ENCODE peak calls at places on chromosomes 12 and 14, in ten cellular contexts. G, D, I, J, Q, M, W, L, F and Y are unnamed samples.

GRCh38 chr12:92488735-92489134 is 214.1 kb upstream of the PLEKHG7 start:
- DNase-seq in L (no peak), W (no peak), I (no peak), Q (no peak), D (no peak), G (no peak), M (no peak), F (no peak), J (no peak), Y (no peak)

GRCh38 chr14:97634786-97635185 is 837.6 kb downstream of the VRK1 start:
- DNase-seq in I (peak), D (no peak), Q (no peak), L (no peak), M (no peak), W (no peak), F (no peak), J (no peak), G (no peak), Y (no peak)

GRCh38 chr12:15648564-15648963 is 140.6 kb downstream of the EPS8 start:
- DNase-seq in I (no peak), L (no peak), J (no peak), M (no peak), Q (no peak), G (peak), D (no peak), W (no peak), F (no peak), Y (no peak)

GRCh38 chr12:55188974-55189556 is 31.8 kb upstream of the OR10A7 start:
- DNase-seq in J (peak), D (peak), L (peak), W (peak), G (peak), M (no peak), F (peak), I (no peak), Q (no peak), Y (no peak)

GRCh38 chr12:48965447-48965846 is 6.1 kb downstream of the WNT10B start:
- DNase-seq in L (no peak), D (peak), W (no peak), Q (no peak), J (no peak), I (no peak), F (no peak), G (peak), M (no peak), Y (no peak)

GRCh38 chr12:82461851-82462250 is 103.5 kb downstream of the METTL25 start:
- DNase-seq in L (no peak), M (no peak), I (no peak), D (peak), Q (no peak), J (no peak), F (peak), G (no peak), W (no peak), Y (no peak)

GRCh38 chr12:85855305-85855704 is 18.8 kb upstream of the NTS start:
- DNase-seq in M (no peak), J (no peak), F (no peak), Q (no peak), D (no peak), L (no peak), W (no peak), G (no peak), I (no peak), Y (no peak)

GRCh38 chr12:124509300-124509675 is 58.1 kb downstream of the NCOR2 start:
- DNase-seq in W (no peak), M (no peak), L (no peak), Q (no peak), I (no peak), J (no peak), D (no peak), G (no peak), F (peak), Y (no peak)

GRCh38 chr12:53510181-53510812 is 3.0 kb upstream of the NPFF start:
- DNase-seq in L (no peak), M (no peak), I (no peak), F (no peak), W (no peak), Q (peak), D (no peak), J (no peak), G (no peak), Y (no peak)

GRCh38 chr12:9349888-9350885 is 142.0 kb upstream of the PZP start:
- DNase-seq in G (no peak), J (no peak), L (no peak), D (no peak), Q (no peak), M (no peak), F (no peak), W (no peak), I (no peak), Y (no peak)

GRCh38 chr12:130333341-130333740 is 4.3 kb upstream of the PIWIL1 start:
- DNase-seq in Q (no peak), F (no peak), I (no peak), J (no peak), W (no peak), G (no peak), M (no peak), D (no peak), L (no peak), Y (no peak)

GRCh38 chr12:46585854-46586621 is 213.5 kb upstream of the SLC38A2 start:
- DNase-seq in I (peak), Q (peak), G (peak), F (peak), W (peak), D (no peak), L (peak), J (no peak), M (no peak), Y (no peak)

GRCh38 chr12:31890295-31891285 is 68.6 kb upstream of the RESF1 start:
- DNase-seq in G (no peak), M (no peak), W (no peak), L (no peak), F (no peak), Q (no peak), J (no peak), I (no peak), D (no peak), Y (no peak)

GRCh38 chr12:32140867-32141266 is 34.2 kb downstream of the BICD1 start:
- DNase-seq in D (no peak), L (no peak), Q (no peak), G (no peak), J (no peak), I (no peak), W (no peak), M (no peak), F (no peak), Y (no peak)

GRCh38 chr12:21219206-21219605 is 88.2 kb downstream of the SLCO1B1 start:
- DNase-seq in I (no peak), J (no peak), M (no peak), F (no peak), D (no peak), G (no peak), Q (no peak), L (no peak), W (no peak), Y (no peak)

DNA sequence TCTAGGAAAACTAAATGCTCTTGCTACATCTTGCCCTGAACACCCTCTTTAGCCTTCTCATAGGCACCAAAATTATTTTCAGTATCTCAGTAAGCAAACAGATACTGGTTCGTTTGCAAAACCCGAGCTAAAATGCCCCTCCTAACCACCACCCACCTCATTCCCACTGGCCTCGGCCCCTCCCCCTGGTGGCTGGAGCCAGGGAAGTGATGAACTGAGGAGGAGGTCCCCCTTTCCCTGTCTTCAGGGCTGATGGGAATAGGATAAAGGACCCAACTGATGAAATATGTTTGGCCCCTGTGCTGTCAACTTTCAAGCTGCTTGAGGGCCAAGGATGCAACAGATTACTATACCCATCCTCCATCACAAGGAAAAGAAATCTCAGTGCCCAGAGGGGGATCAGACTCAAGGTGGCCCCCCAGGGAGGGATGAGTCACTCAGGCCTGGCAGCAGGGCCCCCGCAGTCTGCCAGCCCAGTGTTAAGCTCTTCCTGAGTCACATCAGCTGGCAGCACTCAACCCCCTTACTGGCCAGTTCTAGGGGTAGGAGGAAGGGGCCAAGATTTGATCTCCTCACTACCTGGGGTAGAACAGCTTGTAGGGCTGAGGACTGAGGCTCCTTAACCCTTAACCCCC is 1.7 kb downstream of the ANKRD52 start:
- DNase-seq in J (no peak), W (no peak), I (no peak), F (peak), L (no peak), M (no peak), D (no peak), G (peak), Q (no peak), Y (no peak)
- TF ChIP-seq CTCF in J (peak), W (no peak), I (no peak), F (no peak), L (peak), M (no peak), D (no peak), G (peak), Q (no peak), Y (no peak)

GRCh38 chr12:61546296-61546695 is 713.9 kb upstream of the USP15 start:
- DNase-seq in L (no peak), M (no peak), Q (no peak), I (no peak), J (no peak), W (no peak), F (no peak), G (no peak), D (peak), Y (no peak)
- TF ChIP-seq CTCF in L (no peak), M (no peak), Q (no peak), I (no peak), J (no peak), W (no peak), F (no peak), G (no peak), D (no peak), Y (no peak)

GRCh38 chr14:59483819-59484610 is at the start of the genes JKAMP and L3HYPDH:
- DNase-seq in J (peak), G (peak), L (peak), D (peak), Q (peak), M (peak), I (peak), F (peak), W (peak), Y (peak)
- TF ChIP-seq CTCF in J (peak), G (no peak), L (peak), D (peak), Q (peak), M (peak), I (peak), F (peak), W (peak), Y (peak)

DNA sequence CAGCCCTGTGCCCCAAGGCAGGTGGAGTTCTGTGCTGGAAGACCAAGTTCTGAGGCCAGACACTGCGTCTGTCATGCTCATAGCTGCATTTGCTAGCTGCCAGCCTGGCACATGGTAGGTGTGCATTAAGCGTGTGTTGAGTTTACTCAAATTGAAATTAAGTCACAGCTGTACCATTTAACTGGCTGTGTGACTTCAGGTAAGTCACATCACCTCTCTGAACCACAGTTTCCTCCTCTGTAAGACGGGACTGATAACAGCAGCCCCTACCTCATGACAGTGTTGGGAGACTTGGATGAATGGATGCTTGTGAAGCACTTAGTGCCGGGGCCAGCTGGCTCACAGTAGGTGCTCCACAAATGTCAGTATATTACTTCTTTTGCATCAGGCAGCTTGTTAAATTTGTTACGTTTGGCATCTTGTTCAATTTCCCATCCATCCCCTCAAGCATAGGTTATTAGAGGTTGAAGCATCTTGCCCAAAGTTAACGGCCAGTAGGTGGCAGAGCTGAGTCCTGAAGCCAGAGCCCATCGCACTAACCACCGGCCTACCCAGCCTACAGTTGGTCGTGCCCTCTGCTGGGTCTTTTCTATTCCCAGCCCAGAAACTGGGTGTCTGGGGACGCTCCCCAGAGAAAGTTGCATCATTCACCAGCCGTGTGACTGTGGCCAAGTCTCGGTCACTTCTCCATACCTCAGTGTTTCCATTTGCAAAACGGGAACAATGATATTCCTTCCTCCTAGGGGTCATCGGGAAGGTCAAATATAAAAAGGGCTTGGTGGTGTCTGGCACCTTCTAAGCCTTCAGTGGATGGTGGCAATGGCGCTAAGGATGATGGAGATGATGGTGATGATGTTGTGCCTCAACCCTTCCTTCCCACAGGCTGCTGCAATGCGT is 4.5 kb downstream of the DAO start:
- DNase-seq in L (no peak), W (peak), I (peak), J (no peak), M (no peak), D (peak), Q (peak), G (peak), F (peak), Y (no peak)
- TF ChIP-seq CTCF in L (peak), W (peak), I (peak), J (peak), M (peak), D (no peak), Q (peak), G (peak), F (peak), Y (no peak)